ENCODE peak calls at places on chromosomes 6 and 20, in five cellular contexts. W is trophoblast cell, L is endodermal cell, I is H9, Y is mesendoderm. G is an unnamed sample.

GRCh38 chr6:10266061-10266460 is 148.8 kb downstream of the TFAP2A start:
- DNase-seq in W (peak; percentile 79), L (no peak), I (no peak), Y (no peak), G (no peak)

GRCh38 chr6:106226676-106227075 is 98.9 kb downstream of the ATG5 start:
- DNase-seq in W (no peak), L (no peak), I (no peak), Y (no peak), G (no peak)

GRCh38 chr20:6730929-6731328 is 36.6 kb upstream of the BMP2 start:
- DNase-seq in W (no peak), L (no peak), I (no peak), Y (no peak), G (no peak)

GRCh38 chr6:10409160-10409765 is 5.6 kb downstream of the TFAP2A start:
- DNase-seq in W (no peak), L (no peak), I (no peak), Y (peak; percentile 35), G (no peak)

GRCh38 chr20:38057351-38057972 is 23.9 kb downstream of the RPRD1B start:
- DNase-seq in W (peak; percentile 94), L (peak; percentile 96), I (peak; percentile 79), Y (peak; percentile 87), G (peak; percentile 86)

GRCh38 chr6:42702200-42702599 is 20.2 kb downstream of the PRPH2 start:
- DNase-seq in W (peak; percentile 46), L (no peak), I (no peak), Y (peak; percentile 78), G (peak; percentile 12)

GRCh38 chr6:104462811-104463599 is 396.7 kb downstream of the HACE1 start:
- DNase-seq in W (peak; percentile 4), L (no peak), I (no peak), Y (no peak), G (no peak)

GRCh38 chr20:35465976-35466375 is 10.6 kb downstream of the CEP250 start:
- DNase-seq in W (no peak), L (no peak), I (no peak), Y (no peak), G (no peak)

GRCh38 chr6:93554018-93554417 is 134.7 kb upstream of the EPHA7 start:
- DNase-seq in W (no peak), L (no peak), I (no peak), Y (no peak), G (no peak)

GRCh38 chr20:49629606-49630005 is 61.7 kb upstream of the PTGIS start:
- DNase-seq in W (peak; percentile 65), L (no peak), I (no peak), Y (no peak), G (no peak)

GRCh38 chr6:6875818-6876470 is 231.8 kb upstream of the RREB1 start:
- DNase-seq in W (peak; percentile 91), L (no peak), I (no peak), Y (no peak), G (no peak)

GRCh38 chr6:10347561-10348327 is 67.1 kb downstream of the TFAP2A start:
- DNase-seq in W (peak; percentile 86), L (no peak), I (no peak), Y (peak; percentile 69), G (no peak)

GRCh38 chr20:32707691-32708581 is 34.2 kb upstream of the C20orf203 start:
- DNase-seq in W (no peak), L (no peak), I (no peak), Y (no peak), G (no peak)

GRCh38 chr6:146420255-146420654 is 123.4 kb upstream of the RAB32 start:
- DNase-seq in W (no peak), L (no peak), I (no peak), Y (no peak), G (no peak)

GRCh38 chr6:52333840-52334200 is 28.1 kb upstream of the PAQR8 start:
- DNase-seq in W (no peak), L (no peak), I (no peak), Y (no peak), G (no peak)

GRCh38 chr20:4063631-4064030 is 48.3 kb upstream of the RNF24 start:
- DNase-seq in W (peak; percentile 58), L (peak; percentile 61), I (no peak), Y (peak; percentile 67), G (no peak)

GRCh38 chr6:13924949-13925881 is at the start of gene RNF182:
- DNase-seq in W (peak; percentile 45), L (peak; percentile 63), I (no peak), Y (peak; percentile 11), G (no peak)
- H3K9ac ChIP-seq in W (peak within 1 kb of the TSS; percentile 57), L (peak within 1 kb of the TSS; percentile 18), I (peak within 1 kb of the TSS; percentile 45), Y (peak within 1 kb of the TSS; percentile 45), G (peak within 1 kb of the TSS; percentile 33)

GRCh38 chr20:10654630-10655029 is 19.2 kb downstream of the JAG1 start:
- DNase-seq in W (no peak), L (peak; percentile 84), I (peak; percentile 59), Y (peak; percentile 65), G (no peak)
- H3K27ac ChIP-seq in W (peak overlapping the region; percentile 93), L (peak overlapping the region; percentile 70), I (no peak overlapping the region), Y (no peak overlapping the region), G (no peak overlapping the region)

GRCh38 chr20:63653041-63653973 is at the start of gene STMN3:
- DNase-seq in W (peak; percentile 79), L (peak; percentile 99), I (peak; percentile 98), Y (peak; percentile 97), G (peak; percentile 98)
- H3K9ac ChIP-seq in W (no peak within 1 kb of the TSS), L (no peak within 1 kb of the TSS), I (peak within 1 kb of the TSS; percentile 53), Y (peak within 1 kb of the TSS; percentile 85), G (no peak within 1 kb of the TSS)

DNA sequence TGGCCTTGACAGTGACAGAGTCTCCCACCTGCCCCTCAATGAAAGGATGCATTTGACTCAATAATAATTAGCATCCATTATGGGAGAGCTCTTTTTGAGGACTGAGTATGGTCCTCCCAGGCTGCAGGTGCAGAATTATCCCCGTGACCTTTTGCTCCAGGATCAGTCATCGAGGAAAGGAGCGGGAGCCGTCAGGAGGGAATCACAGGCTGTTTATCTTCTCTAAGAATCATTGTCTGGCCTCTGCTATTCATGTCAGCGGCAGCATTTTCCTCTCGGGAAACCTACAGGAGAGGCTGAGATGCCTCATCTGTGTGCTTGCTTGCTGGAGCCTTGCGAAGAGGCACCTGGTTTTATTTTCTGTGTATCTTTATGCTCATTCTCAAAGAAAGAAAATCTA is 539.3 kb upstream of the MARCKS start:
- DNase-seq in W (no peak), L (no peak), I (no peak), Y (no peak), G (no peak)
- H3K27ac ChIP-seq in W (no peak overlapping the region), L (peak overlapping the region; percentile 96), I (no peak overlapping the region), Y (no peak overlapping the region), G (no peak overlapping the region)

DNA sequence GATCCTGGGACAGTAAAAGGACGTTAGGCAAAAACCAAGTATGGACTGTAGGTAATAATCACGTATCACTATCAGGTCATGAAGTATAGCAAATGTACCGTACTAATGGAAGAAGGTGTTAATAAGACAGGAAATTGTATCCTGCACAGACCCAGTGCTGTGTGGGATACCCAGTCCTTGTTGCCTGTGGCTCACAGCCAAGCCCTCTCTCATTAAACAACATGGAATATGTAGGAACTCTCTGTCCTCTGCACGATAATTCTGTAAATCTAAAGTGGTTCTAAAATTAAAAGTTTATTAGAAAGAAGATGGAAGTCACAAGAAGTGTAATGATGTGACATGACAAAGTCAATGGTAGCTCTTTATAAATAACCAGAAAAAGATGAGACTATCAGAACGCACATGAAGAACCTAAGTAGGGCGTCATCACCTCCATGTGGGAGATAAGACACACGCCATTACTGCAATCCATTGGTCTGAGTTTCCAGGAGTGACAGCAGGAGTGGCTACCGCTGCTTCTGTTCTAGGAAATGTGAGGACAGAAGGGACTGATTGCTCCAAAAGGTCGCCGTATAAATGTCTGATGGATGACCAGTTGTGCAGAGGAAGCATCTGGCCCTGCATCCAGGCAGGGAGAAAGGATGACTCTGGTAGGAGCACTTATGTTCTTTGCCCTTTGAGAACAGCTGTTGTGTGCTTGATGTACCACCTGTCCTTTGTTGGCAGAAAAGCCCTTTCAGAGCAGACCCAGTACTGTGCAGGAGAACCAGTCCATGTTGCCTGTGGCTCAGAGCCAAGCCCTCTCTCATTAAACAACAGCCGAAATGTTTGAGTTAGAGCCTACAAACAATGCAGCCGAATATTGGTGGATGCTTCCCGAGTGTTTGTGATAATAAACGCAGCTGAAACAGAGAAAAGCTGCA is 125.6 kb downstream of the FIG4 start:
- DNase-seq in W (no peak), L (no peak), I (no peak), Y (no peak), G (no peak)
- H3K9ac ChIP-seq in W (no peak overlapping the region), L (no peak overlapping the region), I (no peak overlapping the region), Y (no peak overlapping the region), G (no peak overlapping the region)

G was measured in kidney.